ENCODE peak calls at places on chromosomes 16 and 17, in six cellular contexts. W, U, A, H, D and X are unnamed samples.

GRCh38 chr17:3981455-3981854 is 17.2 kb upstream of the ATP2A3 start:
- DNase-seq in W (no peak), U (no peak), A (peak), H (no peak), D (no peak), X (no peak)

GRCh38 chr17:62628845-62629555 is 1.5 kb downstream of the MRC2 start:
- DNase-seq in W (peak), U (no peak), A (no peak), H (no peak), D (peak), X (no peak)

GRCh38 chr17:41452276-41452675 is 11.5 kb upstream of the KRT38 start:
- DNase-seq in W (no peak), U (no peak), A (no peak), H (no peak), D (no peak), X (no peak)

GRCh38 chr16:81873843-81874752 is 95.0 kb downstream of the PLCG2 start:
- DNase-seq in W (peak), U (no peak), A (peak), H (no peak), D (no peak), X (peak)

GRCh38 chr16:46862555-46863447 is 21.4 kb upstream of the GPT2 start:
- DNase-seq in W (no peak), U (no peak), A (no peak), H (no peak), D (no peak), X (peak)

GRCh38 chr17:31649302-31649701 is 209.7 kb downstream of the COPRS start:
- DNase-seq in W (no peak), U (no peak), A (no peak), H (no peak), D (no peak), X (no peak)

GRCh38 chr17:39548494-39548893 is 59.2 kb downstream of the NEUROD2 start:
- DNase-seq in W (no peak), U (peak), A (no peak), H (no peak), D (no peak), X (no peak)

GRCh38 chr16:4957420-4957719 is 760 bp upstream of the SEC14L5 start:
- DNase-seq in W (no peak), U (no peak), A (no peak), H (no peak), D (no peak), X (no peak)

GRCh38 chr17:81260171-81260570 is 21.1 kb downstream of the NDUFAF8 start:
- DNase-seq in W (no peak), U (no peak), A (no peak), H (no peak), D (no peak), X (no peak)

GRCh38 chr16:6206080-6206479 is 1108.5 kb upstream of the EEF2KMT start:
- DNase-seq in W (no peak), U (no peak), A (no peak), H (no peak), D (no peak), X (no peak)

GRCh38 chr17:28368306-28368831 is 1.7 kb downstream of the VTN start:
- DNase-seq in W (no peak), U (no peak), A (peak), H (no peak), D (no peak), X (no peak)

GRCh38 chr17:42536372-42537155 is 523 bp downstream of the NAGLU start:
- DNase-seq in W (peak), U (no peak), A (peak), H (no peak), D (peak), X (peak)

GRCh38 chr16:81473066-81473488 is 28.5 kb downstream of the CMIP start:
- DNase-seq in W (no peak), U (no peak), A (no peak), H (no peak), D (no peak), X (no peak)

GRCh38 chr17:80832266-80832676 is 159.4 kb upstream of the CHMP6 start:
- DNase-seq in W (peak), U (no peak), A (peak), H (no peak), D (peak), X (peak)

GRCh38 chr16:89721644-89722391 is 481 bp downstream of the ZNF276 start:
- DNase-seq in W (peak), U (no peak), A (peak), H (no peak), D (peak), X (peak)

GRCh38 chr17:80063815-80064585 is 27.6 kb downstream of the CCDC40 start:
- DNase-seq in W (peak), U (peak), A (peak), H (no peak), D (peak), X (peak)

GRCh38 chr16:54974391-54974790 is 43.7 kb downstream of the IRX5 start:
- DNase-seq in W (no peak), U (no peak), A (no peak), H (no peak), D (no peak), X (no peak)

GRCh38 chr16:49890876-49891275 is 35.0 kb upstream of the ZNF423 start:
- DNase-seq in W (no peak), U (no peak), A (no peak), H (no peak), D (no peak), X (no peak)

GRCh38 chr16:81448154-81449131 is 3.8 kb downstream of the CMIP start:
- DNase-seq in W (no peak), U (no peak), A (no peak), H (no peak), D (no peak), X (no peak)

GRCh38 chr17:3545151-3545550 is 12.5 kb downstream of the TRPV3 start:
- DNase-seq in W (no peak), U (no peak), A (no peak), H (no peak), D (no peak), X (no peak)

GRCh38 chr16:89132194-89133005 is 38.7 kb downstream of the ACSF3 start:
- DNase-seq in W (no peak), U (no peak), A (peak), H (no peak), D (peak), X (no peak)

GRCh38 chr17:82299452-82299851 is 18.0 kb downstream of the CD7 start:
- DNase-seq in W (no peak), U (no peak), A (no peak), H (no peak), D (no peak), X (no peak)

GRCh38 chr16:13186813-13187212 is 285.4 kb downstream of the SHISA9 start:
- DNase-seq in W (no peak), U (no peak), A (no peak), H (no peak), D (no peak), X (no peak)

GRCh38 chr17:38454528-38454927 is 26.3 kb downstream of the ARHGAP23 start:
- DNase-seq in W (peak), U (peak), A (peak), H (no peak), D (peak), X (peak)

GRCh38 chr17:68832140-68832871 is 122.9 kb downstream of the ABCA8 start:
- DNase-seq in W (no peak), U (no peak), A (no peak), H (no peak), D (peak), X (no peak)

GRCh38 chr16:48895142-48895541 is 285.2 kb upstream of the N4BP1 start:
- DNase-seq in W (no peak), U (no peak), A (no peak), H (no peak), D (no peak), X (no peak)

GRCh38 chr17:671076-671762 is 43.4 kb downstream of the VPS53 start:
- DNase-seq in W (no peak), U (no peak), A (no peak), H (no peak), D (no peak), X (no peak)

GRCh38 chr17:68011199-68011665 is 15.0 kb upstream of the C17orf58 start:
- DNase-seq in W (no peak), U (no peak), A (peak), H (no peak), D (no peak), X (no peak)

GRCh38 chr17:81002013-81002384 is 10.4 kb downstream of the CHMP6 start:
- DNase-seq in W (no peak), U (no peak), A (no peak), H (no peak), D (no peak), X (no peak)

GRCh38 chr17:64162575-64162974 is 32.6 kb upstream of the ERN1 start:
- DNase-seq in W (no peak), U (no peak), A (no peak), H (no peak), D (no peak), X (no peak)

GRCh38 chr16:28846933-28847273 is 755 bp upstream of the TUFM start:
- DNase-seq in W (no peak), U (no peak), A (no peak), H (no peak), D (no peak), X (no peak)

DNA sequence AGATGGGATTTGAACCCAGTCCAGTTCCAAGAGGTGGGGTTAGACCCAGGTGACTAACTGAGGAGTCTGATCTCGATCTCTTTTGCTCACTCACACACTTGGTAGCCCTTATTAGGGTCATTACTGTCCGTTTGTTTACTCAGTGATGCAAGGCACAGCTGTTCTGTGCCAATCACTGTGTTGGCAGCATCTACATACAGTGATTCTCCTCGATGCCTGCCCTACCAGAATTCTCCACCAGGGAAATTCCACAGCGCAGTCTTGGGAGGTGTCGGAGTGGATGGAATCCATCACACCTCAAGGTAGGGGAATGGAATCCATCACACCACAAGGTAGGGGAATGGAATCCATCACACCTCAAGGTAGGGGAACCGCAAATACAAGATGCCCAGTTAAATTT is 279.6 kb downstream of the MAF start:
- DNase-seq in W (no peak), U (no peak), A (no peak), H (no peak), D (no peak), X (no peak)
- TF ChIP-seq CTCF in W (no peak), U (no peak), A (no peak), H (peak), D (no peak), X (no peak)

GRCh38 chr17:77959926-77960521 is 1.5 kb downstream of the TNRC6C start:
- DNase-seq in W (no peak), U (peak), A (no peak), H (no peak), D (no peak), X (no peak)

GRCh38 chr17:77958716-77959215 is 263 bp downstream of the TNRC6C start:
- DNase-seq in W (peak), U (no peak), A (no peak), H (no peak), D (no peak), X (no peak)

GRCh38 chr17:77957869-77958715 is at the start of gene TNRC6C:
- DNase-seq in W (peak), U (peak), A (peak), H (peak), D (peak), X (peak)

GRCh38 chr17:77957215-77957868 is 1.2 kb upstream of the TNRC6C start:
- DNase-seq in W (peak), U (no peak), A (no peak), H (no peak), D (no peak), X (no peak)

DNA sequence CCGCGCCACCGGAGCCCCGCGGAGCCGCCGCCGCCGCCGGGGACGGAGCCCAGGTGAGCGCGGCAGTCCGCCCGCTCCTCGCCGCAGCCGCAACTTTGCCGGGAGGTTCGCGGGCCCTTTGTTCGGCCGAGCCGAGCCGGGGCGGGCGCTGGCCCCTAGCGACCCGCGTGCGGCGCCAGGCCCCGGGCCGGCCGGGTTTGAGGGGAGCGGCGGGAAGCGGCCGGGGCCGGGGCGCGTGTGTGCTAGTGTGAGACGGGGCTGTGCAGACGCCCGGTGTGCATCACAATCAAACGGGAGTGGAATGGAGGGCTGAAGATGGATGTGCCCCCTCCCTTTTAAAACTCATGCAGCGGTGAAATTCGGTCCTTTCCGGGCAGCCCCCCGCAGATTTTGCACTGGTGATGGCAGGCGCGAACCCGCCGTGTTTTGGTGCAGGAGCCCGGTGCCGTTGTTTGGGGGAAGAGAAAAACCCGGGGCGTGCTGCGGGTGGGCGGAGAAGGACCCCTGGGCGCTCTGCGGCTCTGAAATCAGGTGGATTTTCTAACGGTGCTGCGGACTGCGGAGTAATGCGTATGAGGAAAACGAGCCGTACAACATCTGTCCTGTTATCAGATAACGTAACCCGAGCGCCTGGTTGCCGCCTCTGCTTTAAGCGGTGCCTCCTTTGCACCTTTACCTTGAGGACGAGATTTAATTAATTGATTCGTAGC is 868 bp downstream of the TNRC6C start:
- DNase-seq in W (no peak), U (no peak), A (no peak), H (no peak), D (no peak), X (no peak)
- TF ChIP-seq CTCF in W (no peak), U (no peak), A (no peak), H (no peak), D (no peak), X (no peak)

GRCh38 chr17:73305845-73306836 is 5.7 kb downstream of the CDC42EP4 start:
- DNase-seq in W (no peak), U (no peak), A (no peak), H (no peak), D (no peak), X (no peak)

GRCh38 chr17:73307130-73307529 is 4.7 kb downstream of the CDC42EP4 start:
- DNase-seq in W (no peak), U (no peak), A (peak), H (no peak), D (peak), X (no peak)

GRCh38 chr17:73302189-73302588 is 9.6 kb downstream of the CDC42EP4 start:
- DNase-seq in W (peak), U (peak), A (no peak), H (no peak), D (no peak), X (no peak)

GRCh38 chr17:73304438-73304837 is 7.4 kb downstream of the CDC42EP4 start:
- DNase-seq in W (no peak), U (no peak), A (no peak), H (no peak), D (no peak), X (no peak)

GRCh38 chr17:73304971-73305786 is 6.6 kb downstream of the CDC42EP4 start:
- DNase-seq in W (peak), U (peak), A (peak), H (no peak), D (peak), X (peak)
- TF ChIP-seq CTCF in W (peak), U (no peak), A (peak), H (peak), D (peak), X (peak)

DNA sequence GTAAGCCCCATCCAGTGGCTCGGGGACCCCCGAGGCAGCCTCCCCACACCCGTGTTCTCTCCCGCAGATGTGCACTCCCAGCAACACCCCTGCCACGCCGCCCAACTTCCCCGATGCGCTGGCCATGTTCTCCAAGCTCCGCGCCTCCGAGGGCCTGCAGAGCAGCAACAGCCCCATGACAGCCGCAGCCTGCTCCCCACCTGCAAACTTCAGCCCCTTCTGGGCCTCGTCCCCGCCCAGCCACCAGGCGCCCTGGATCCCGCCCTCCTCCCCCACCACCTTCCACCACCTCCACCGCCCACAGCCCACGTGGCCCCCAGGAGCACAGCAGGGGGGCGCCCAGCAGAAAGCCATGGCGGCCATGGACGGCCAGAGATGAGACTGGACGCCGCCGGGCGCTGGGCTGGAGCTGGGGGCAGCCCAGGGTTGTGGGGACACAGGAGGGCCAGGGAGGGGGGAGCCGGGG is 5.0 kb downstream of the UBALD2 start:
- DNase-seq in W (no peak), U (no peak), A (no peak), H (no peak), D (no peak), X (no peak)
- TF ChIP-seq CTCF in W (no peak), U (no peak), A (no peak), H (no peak), D (no peak), X (no peak)

GRCh38 chr16:66705790-66706505 is 9.4 kb upstream of the CMTM4 start:
- DNase-seq in W (peak), U (no peak), A (peak), H (no peak), D (peak), X (peak)
- TF ChIP-seq CTCF in W (no peak), U (no peak), A (no peak), H (no peak), D (no peak), X (no peak)

GRCh38 chr16:22184615-22184968 is 21.5 kb upstream of the EEF2K start:
- DNase-seq in W (no peak), U (no peak), A (no peak), H (no peak), D (no peak), X (no peak)

GRCh38 chr16:22181843-22182242 is 19.5 kb downstream of the SDR42E2 start:
- DNase-seq in W (no peak), U (no peak), A (no peak), H (no peak), D (no peak), X (no peak)

GRCh38 chr16:22186517-22186916 is 19.6 kb upstream of the EEF2K start:
- DNase-seq in W (no peak), U (no peak), A (no peak), H (no peak), D (no peak), X (no peak)

GRCh38 chr16:22183335-22183734 is 21.0 kb downstream of the SDR42E2 start:
- DNase-seq in W (no peak), U (no peak), A (no peak), H (no peak), D (no peak), X (no peak)

DNA sequence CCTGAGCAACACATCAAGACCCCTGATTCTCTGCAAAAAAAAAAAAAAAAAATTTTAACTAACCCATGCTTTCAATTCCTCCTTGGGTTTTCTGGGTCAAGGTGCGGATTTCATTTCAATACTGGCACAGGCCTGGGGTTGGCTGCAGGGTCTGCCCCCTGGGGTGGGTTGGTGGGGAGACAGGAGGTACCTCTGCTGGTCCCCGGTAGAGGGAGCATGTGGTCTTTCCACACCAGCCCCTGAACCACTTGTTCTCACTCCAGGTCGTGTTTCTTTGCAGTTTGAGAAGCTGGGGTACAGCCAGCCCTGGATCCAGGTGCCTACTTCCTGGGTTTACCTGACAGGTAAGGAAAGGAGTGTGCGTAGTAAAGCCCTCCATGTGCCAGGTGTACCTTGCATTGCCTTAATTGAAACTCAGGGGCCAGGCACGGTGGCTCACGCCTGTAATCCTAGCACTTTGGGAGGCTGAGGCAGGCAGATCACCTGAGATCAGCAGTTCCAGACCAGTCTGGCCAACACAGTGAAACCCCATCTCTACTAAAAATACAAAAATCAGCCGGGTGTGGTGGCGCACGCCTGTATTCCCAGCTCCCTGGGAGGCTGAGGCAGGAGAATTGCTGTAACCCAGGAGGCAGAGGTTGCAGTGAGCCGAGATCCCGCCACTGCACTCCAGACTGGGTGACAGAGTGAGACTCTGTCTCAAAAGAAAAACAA is 21.8 kb downstream of the SDR42E2 start:
- DNase-seq in W (no peak), U (no peak), A (no peak), H (no peak), D (no peak), X (no peak)
- TF ChIP-seq CTCF in W (peak), U (peak), A (no peak), H (peak), D (no peak), X (peak)